ENCODE peak calls at places on chromosomes 6 and 20, in ten cellular contexts. J, R, P, A, N, O, Y, Z, C and E are unnamed samples.
A peak's percentile ranks its signal among the peaks of the same experiment; 100 is the strongest.

GRCh38 chr6:139979021-139979721 is 604.7 kb upstream of the CITED2 start:
- DNase-seq in P (no peak), A (no peak), O (no peak), N (no peak), J (no peak), C (no peak), Z (no peak), R (no peak), Y (no peak), E (no peak)

GRCh38 chr6:145820000-145820399 is 5.4 kb upstream of the FBXO30 start:
- DNase-seq in Y (no peak), C (no peak), R (no peak), Z (no peak), J (no peak), P (no peak), N (no peak), O (no peak), A (no peak), E (no peak)

GRCh38 chr20:56453347-56453746 is 15.1 kb upstream of the RTF2 start:
- DNase-seq in R (no peak), P (no peak), A (no peak), C (no peak), O (no peak), Z (no peak), Y (no peak), J (no peak), N (no peak), E (no peak)

GRCh38 chr6:50707652-50708325 is 5.5 kb upstream of the TFAP2D start:
- DNase-seq in P (no peak), A (no peak), Z (no peak), Y (no peak), N (no peak), J (peak; percentile 69), R (no peak), C (no peak), O (no peak), E (no peak)

GRCh38 chr6:392441-393390 is 1.2 kb downstream of the IRF4 start:
- DNase-seq in N (no peak), C (no peak), A (no peak), J (no peak), Z (no peak), R (peak; percentile 46), P (no peak), O (no peak), Y (no peak), E (no peak)

GRCh38 chr6:30847421-30847970 is 36.8 kb upstream of the DDR1 start:
- DNase-seq in N (no peak), J (peak; percentile 63), A (no peak), Y (no peak), R (no peak), P (no peak), O (no peak), C (no peak), Z (no peak), E (no peak)

GRCh38 chr20:61525781-61526431 is 273.8 kb downstream of the CDH4 start:
- DNase-seq in R (no peak), O (no peak), A (no peak), Z (no peak), P (no peak), C (peak; percentile 89), Y (no peak), N (no peak), J (no peak), E (no peak)

GRCh38 chr6:33161354-33162320 is 30.6 kb downstream of the COL11A2 start:
- DNase-seq in A (no peak), Z (peak; percentile 55), N (peak; percentile 77), C (peak; percentile 83), J (peak; percentile 78), Y (peak; percentile 82), O (peak; percentile 38), R (peak; percentile 83), P (peak; percentile 24), E (peak; percentile 40)

GRCh38 chr20:62646851-62647520 is 4.7 kb downstream of the SLCO4A1 start:
- DNase-seq in A (no peak), N (no peak), J (no peak), C (no peak), Y (no peak), O (no peak), Z (no peak), P (no peak), R (no peak), E (no peak)

GRCh38 chr6:37083243-37084138 is 78.0 kb downstream of the FGD2 start:
- DNase-seq in Y (peak; percentile 55), O (no peak), Z (no peak), N (no peak), R (no peak), J (no peak), P (no peak), A (no peak), C (peak; percentile 95), E (no peak)

GRCh38 chr6:44397424-44398169 is 10.1 kb downstream of the CDC5L start:
- DNase-seq in A (no peak), C (no peak), J (no peak), Y (no peak), Z (no peak), R (no peak), O (no peak), N (no peak), P (no peak), E (no peak)

GRCh38 chr6:157236040-157236725 is 87.1 kb downstream of the TMEM242 start:
- DNase-seq in P (no peak), C (no peak), O (no peak), J (no peak), Z (no peak), R (peak; percentile 18), A (no peak), N (no peak), Y (no peak), E (no peak)

GRCh38 chr6:39909701-39910100 is 24.6 kb downstream of the MOCS1 start:
- DNase-seq in Z (no peak), P (no peak), A (no peak), J (no peak), C (no peak), N (no peak), R (no peak), Y (no peak), O (no peak), E (no peak)

GRCh38 chr6:135281227-135281626 is 100.1 kb downstream of the MYB start:
- DNase-seq in R (no peak), Z (no peak), J (no peak), A (no peak), P (no peak), O (no peak), C (no peak), N (no peak), Y (no peak), E (no peak)

GRCh38 chr6:43020847-43021246 is 576 bp upstream of the RRP36 start:
- DNase-seq in A (no peak), J (peak; percentile 78), N (no peak), Y (no peak), C (peak; percentile 55), O (no peak), R (no peak), Z (no peak), P (no peak), E (no peak)

GRCh38 chr6:85412926-85413325 is 37.0 kb upstream of the NT5E start:
- DNase-seq in N (no peak), R (no peak), P (no peak), A (no peak), J (no peak), O (no peak), C (no peak), Y (no peak), Z (no peak), E (no peak)

GRCh38 chr6:144266091-144266649 is 19.0 kb upstream of the UTRN start:
- DNase-seq in J (peak; percentile 64), C (peak; percentile 23), A (no peak), Y (peak; percentile 44), N (no peak), O (peak; percentile 27), Z (no peak), R (no peak), P (no peak), E (no peak)

GRCh38 chr20:52294106-52294628 is 102.6 kb upstream of the ZFP64 start:
- DNase-seq in O (no peak), P (no peak), A (no peak), Y (no peak), Z (no peak), J (no peak), R (no peak), N (no peak), C (no peak), E (no peak)

GRCh38 chr6:44969446-44970175 is 358.5 kb upstream of the RUNX2 start:
- DNase-seq in C (no peak), Y (no peak), Z (no peak), A (no peak), N (no peak), P (no peak), O (no peak), R (no peak), J (no peak), E (no peak)

GRCh38 chr6:143583542-143584330 is 72.2 kb upstream of the FUCA2 start:
- DNase-seq in J (no peak), O (no peak), Y (no peak), C (no peak), A (peak; percentile 32), Z (no peak), P (no peak), R (no peak), N (no peak), E (no peak)

GRCh38 chr6:56518995-56519767 is 123.5 kb downstream of the DST start:
- DNase-seq in C (no peak), J (no peak), P (no peak), N (no peak), A (no peak), R (no peak), O (no peak), Y (no peak), Z (no peak), E (no peak)

GRCh38 chr6:2129076-2129695 is 116.2 kb downstream of the GMDS start:
- DNase-seq in P (no peak), O (no peak), C (no peak), J (no peak), N (no peak), R (peak; percentile 27), Y (no peak), A (no peak), Z (no peak), E (no peak)

GRCh38 chr6:91098006-91098405 is 511.1 kb upstream of the MAP3K7 start:
- DNase-seq in R (no peak), N (no peak), C (no peak), Y (no peak), Z (peak; percentile 92), O (no peak), J (no peak), P (no peak), A (no peak), E (peak; percentile 77)

GRCh38 chr6:65189344-65189743 is 517.7 kb downstream of the EYS start:
- DNase-seq in P (no peak), O (no peak), A (no peak), Y (no peak), R (no peak), C (no peak), J (no peak), N (no peak), Z (no peak), E (no peak)

GRCh38 chr6:119350202-119351004 is 842 bp upstream of the MAN1A1 start:
- DNase-seq in P (no peak), Y (no peak), Z (peak; percentile 72), A (no peak), R (peak; percentile 69), C (peak; percentile 50), J (no peak), O (no peak), N (peak; percentile 20), E (peak; percentile 49)

GRCh38 chr6:100479180-100480035 is 14.7 kb upstream of the SIM1 start:
- DNase-seq in R (no peak), O (no peak), P (no peak), Z (peak; percentile 31), C (peak; percentile 61), N (no peak), Y (peak; percentile 30), A (no peak), J (no peak), E (peak; percentile 82)

GRCh38 chr20:29689411-29690225 is 1567.8 kb upstream of the DEFB115 start:
- DNase-seq in C (peak; percentile 73), Y (no peak), R (peak; percentile 66), P (peak; percentile 2), Z (peak; percentile 76), A (no peak), N (no peak), O (no peak), J (no peak), E (peak; percentile 43)

GRCh38 chr6:46011241-46012085 is 4.2 kb downstream of the CLIC5 start:
- DNase-seq in N (peak; percentile 50), A (peak; percentile 13), Z (no peak), Y (no peak), J (no peak), C (no peak), P (no peak), O (no peak), R (peak; percentile 86), E (no peak)